ENCODE peak calls at places on chromosome 10, in four cellular contexts. N is HCT116, I is K562, E is HepG2. J is an unnamed sample.

GRCh38 chr10:7027913-7028808 is 382.7 kb downstream of the SFMBT2 start:
- DNase-seq in N (no peak), I (peak; percentile 88), E (no peak), J (no peak)

GRCh38 chr10:112375721-112376577 is 2.0 kb downstream of the ACSL5 start:
- DNase-seq in N (no peak), I (no peak), E (peak; percentile 56), J (no peak)

GRCh38 chr10:112314822-112315474 is 31.7 kb downstream of the TECTB start:
- DNase-seq in N (peak; percentile 72), I (peak; percentile 69), E (peak; percentile 64), J (peak; percentile 53)

GRCh38 chr10:114603943-114604342 is 54.1 kb downstream of the ABLIM1 start:
- DNase-seq in N (no peak), I (peak; percentile 32), E (no peak), J (no peak)

GRCh38 chr10:29658984-29659769 is 24.4 kb upstream of the SVIL start:
- DNase-seq in N (peak; percentile 97), I (peak; percentile 13), E (peak; percentile 88), J (peak; percentile 71)

GRCh38 chr10:71533936-71534335 is 137.2 kb downstream of the CDH23 start:
- DNase-seq in N (no peak), I (no peak), E (no peak), J (no peak)

GRCh38 chr10:85995791-85996190 is 370.8 kb downstream of the GRID1 start:
- DNase-seq in N (peak; percentile 29), I (peak; percentile 32), E (peak; percentile 18), J (peak; percentile 23)

GRCh38 chr10:30068482-30069223 is 9.3 kb upstream of the JCAD start:
- DNase-seq in N (peak; percentile 33), I (no peak), E (no peak), J (no peak)

GRCh38 chr10:63720689-63721088 is 199.5 kb downstream of the REEP3 start:
- DNase-seq in N (no peak), I (no peak), E (no peak), J (no peak)

GRCh38 chr10:15245530-15245929 is 77.0 kb upstream of the NMT2 start:
- DNase-seq in N (peak; percentile 21), I (peak; percentile 40), E (peak; percentile 20), J (no peak)

GRCh38 chr10:34808789-34809745 is 6.0 kb downstream of the PARD3 start:
- DNase-seq in N (no peak), I (no peak), E (no peak), J (no peak)

GRCh38 chr10:95308389-95309302 is 17.8 kb upstream of the PDLIM1 start:
- DNase-seq in N (peak; percentile 75), I (peak; percentile 51), E (peak; percentile 68), J (peak; percentile 72)

GRCh38 chr10:29689001-29689400 is 54.2 kb upstream of the SVIL start:
- DNase-seq in N (peak; percentile 33), I (no peak), E (peak; percentile 21), J (peak; percentile 60)

GRCh38 chr10:90751107-90751997 is 106.5 kb downstream of the HTR7 start:
- DNase-seq in N (peak; percentile 45), I (peak; percentile 58), E (peak; percentile 49), J (peak; percentile 22)

GRCh38 chr10:47047577-47048532 is 136.6 kb downstream of the PTPN20 start:
- DNase-seq in N (peak; percentile 45), I (peak; percentile 80), E (peak; percentile 41), J (peak; percentile 71)

GRCh38 chr10:99815611-99816010 is 33.2 kb downstream of the ABCC2 start:
- DNase-seq in N (no peak), I (no peak), E (no peak), J (no peak)

GRCh38 chr10:108561649-108562048 is 1361.7 kb downstream of the XPNPEP1 start:
- DNase-seq in N (no peak), I (no peak), E (no peak), J (no peak)

GRCh38 chr10:59257224-59257623 is 80.8 kb downstream of the PHYHIPL start:
- DNase-seq in N (no peak), I (no peak), E (no peak), J (no peak)

GRCh38 chr10:102752266-102752930 is 8.7 kb downstream of the WBP1L start:
- DNase-seq in N (no peak), I (no peak), E (peak; percentile 51), J (no peak)

GRCh38 chr10:101569838-101570763 is 18.0 kb downstream of the POLL start:
- DNase-seq in N (peak; percentile 65), I (peak; percentile 88), E (peak; percentile 20), J (peak; percentile 89)

GRCh38 chr10:128062331-128062730 is 63.9 kb downstream of the MKI67 start:
- DNase-seq in N (no peak), I (no peak), E (no peak), J (no peak)

GRCh38 chr10:45418417-45418858 is 44.4 kb downstream of the ALOX5 start:
- DNase-seq in N (no peak), I (no peak), E (no peak), J (no peak)

GRCh38 chr10:125392140-125392539 is 231.8 kb upstream of the CTBP2 start:
- DNase-seq in N (no peak), I (no peak), E (no peak), J (no peak)

GRCh38 chr10:1033601-1034000 is 7.9 kb upstream of the IDI2 start:
- DNase-seq in N (no peak), I (no peak), E (no peak), J (no peak)

GRCh38 chr10:968546-969199 is 19.6 kb upstream of the GTPBP4 start:
- DNase-seq in N (no peak), I (no peak), E (no peak), J (no peak)

GRCh38 chr10:31677198-31678138 is 251.2 kb downstream of the ARHGAP12 start:
- DNase-seq in N (no peak), I (no peak), E (no peak), J (no peak)

GRCh38 chr10:86585037-86585725 is 63.6 kb upstream of the WAPL start:
- DNase-seq in N (peak; percentile 61), I (peak; percentile 70), E (peak; percentile 57), J (peak; percentile 88)

GRCh38 chr10:54797636-54798395 is 3.2 kb downstream of the PCDH15 start:
- DNase-seq in N (no peak), I (no peak), E (no peak), J (no peak)

GRCh38 chr10:96831867-96832720 is at the start of gene LCOR:
- DNase-seq in N (peak; percentile 59), I (peak; percentile 93), E (peak; percentile 71), J (peak; percentile 93)

GRCh38 chr10:46524471-46525176 is 31.8 kb downstream of the GPRIN2 start:
- DNase-seq in N (peak; percentile 21), I (peak; percentile 70), E (no peak), J (peak; percentile 92)

GRCh38 chr10:104614245-104614831 is 26.8 kb upstream of the SORCS3 start:
- DNase-seq in N (peak; percentile 29), I (peak; percentile 47), E (peak; percentile 17), J (peak; percentile 54)

GRCh38 chr10:119030421-119031250 is 1.1 kb downstream of the NANOS1 start:
- DNase-seq in N (peak; percentile 64), I (peak; percentile 46), E (peak; percentile 52), J (no peak)

GRCh38 chr10:90709727-90710126 is 148.1 kb downstream of the HTR7 start:
- DNase-seq in N (no peak), I (no peak), E (no peak), J (no peak)

GRCh38 chr10:112951349-112952281 is 1.6 kb downstream of the TCF7L2 start:
- DNase-seq in N (peak; percentile 72), I (peak; percentile 30), E (peak; percentile 86), J (peak; percentile 51)

GRCh38 chr10:91652364-91652763 is 19.5 kb upstream of the PPP1R3C start:
- DNase-seq in N (peak; percentile 86), I (no peak), E (peak; percentile 65), J (no peak)

GRCh38 chr10:127243490-127244272 is 47.3 kb upstream of the INSYN2A start:
- DNase-seq in N (peak; percentile 39), I (peak; percentile 3), E (peak; percentile 46), J (peak; percentile 38)

GRCh38 chr10:70232155-70232858 is 922 bp downstream of the PPA1 start:
- DNase-seq in N (no peak), I (peak; percentile 73), E (peak; percentile 71), J (peak; percentile 54)
- TF ChIP-seq POLR2A in N (no peak), I (no peak), E (peak; percentile 45), J (peak; percentile 33)

DNA sequence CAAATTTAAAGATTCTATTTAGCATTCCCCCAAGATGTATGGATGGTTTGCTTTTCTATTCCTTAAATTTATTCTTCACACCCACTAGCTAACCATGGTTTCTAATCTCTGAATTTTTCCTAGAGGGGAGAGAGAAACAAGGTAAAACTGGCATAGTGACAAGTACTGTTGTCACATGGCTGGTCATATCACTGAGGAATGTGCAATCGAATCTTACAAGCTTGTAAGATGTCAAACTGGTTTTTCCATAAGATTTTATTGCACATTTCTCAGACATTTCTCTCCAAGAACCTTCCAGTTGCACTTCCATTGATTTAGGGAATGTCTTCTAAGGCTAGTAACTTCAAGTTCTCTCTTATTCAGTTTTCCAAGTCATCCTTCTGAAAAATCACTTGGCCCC is 89.8 kb downstream of the MBL2 start:
- DNase-seq in N (no peak), I (no peak), E (no peak), J (no peak)
- TF ChIP-seq POLR2A in N (no peak), I (no peak), E (no peak), J (no peak)

DNA sequence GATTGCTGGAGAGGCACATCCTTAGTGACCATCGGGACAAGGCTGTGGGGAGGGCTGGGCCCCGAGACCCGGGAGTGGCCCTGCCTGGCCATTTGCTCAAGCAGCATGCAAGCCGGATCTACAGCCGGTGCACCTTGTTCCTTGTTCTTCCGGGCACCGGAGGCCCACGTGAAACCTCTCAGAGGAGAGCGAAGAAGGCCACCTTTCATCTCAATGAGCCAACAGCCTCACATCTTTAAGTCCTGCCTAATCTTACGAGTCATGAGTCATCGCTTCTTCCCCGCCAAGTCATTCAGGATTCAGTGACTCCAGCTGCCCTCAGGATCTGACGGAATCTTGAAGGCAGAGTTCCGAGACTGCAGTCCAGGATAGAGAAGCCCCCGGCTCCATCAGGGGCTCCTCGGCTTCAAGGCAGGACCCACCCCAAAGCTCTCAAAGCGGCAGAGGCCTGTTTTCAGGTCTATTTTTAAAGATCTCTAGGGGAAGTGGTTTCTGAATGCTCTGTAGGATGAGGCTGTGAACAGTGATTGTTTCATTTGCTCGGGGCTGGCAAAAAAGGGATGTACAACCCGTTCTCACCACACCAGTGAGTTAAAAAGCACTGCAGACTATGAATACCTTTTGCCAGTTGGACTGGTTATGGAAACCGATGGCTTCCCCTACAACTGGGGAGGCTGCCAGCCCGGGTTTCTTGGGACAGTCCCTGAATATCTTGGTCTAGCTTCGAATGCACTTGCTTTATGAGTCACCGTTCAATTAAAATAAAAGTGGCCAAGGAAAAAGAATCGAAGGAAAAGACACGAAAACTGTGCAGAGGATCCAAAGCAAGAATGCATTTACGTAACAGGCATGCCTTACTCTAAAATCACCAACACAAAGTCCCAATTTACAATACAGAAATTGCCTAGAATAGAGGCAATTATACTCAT is 57.2 kb upstream of the ECHDC3 start:
- DNase-seq in N (peak; percentile 96), I (peak; percentile 83), E (no peak), J (peak; percentile 88)
- TF ChIP-seq POLR2A in N (no peak), I (no peak), E (no peak), J (no peak)

GRCh38 chr10:25933653-25934608 is at the start of gene MYO3A:
- DNase-seq in N (no peak), I (no peak), E (no peak), J (no peak)

GRCh38 chr10:25934673-25935139 is 677 bp downstream of the MYO3A start:
- DNase-seq in N (no peak), I (peak; percentile 20), E (no peak), J (no peak)
- TF ChIP-seq POLR2A in N (no peak), I (no peak), E (no peak), J (no peak)

GRCh38 chr10:22003111-22003963 is at the start of gene DNAJC1:
- DNase-seq in N (peak; percentile 87), I (peak; percentile 96), E (peak; percentile 92), J (peak; percentile 89)
- TF ChIP-seq POLR2A in N (peak; percentile 52), I (peak; percentile 74), E (peak; percentile 66), J (peak; percentile 85)